ENCODE peak calls at places on chromosomes 11 and 22, in four cellular contexts. One of them, this sample, is unnamed.

GRCh38 chr11:62669420-62670161 is 1.9 kb upstream of the UQCC3 start:
- DNase-seq in K562: peak
- DNase-seq in IMR-90: no peak
- DNase-seq in GM12878: no peak
- DNase-seq in this sample: no peak

GRCh38 chr11:83092488-83093384 is 21.0 kb upstream of the RAB30 start:
- DNase-seq in K562: peak
- DNase-seq in IMR-90: peak
- DNase-seq in GM12878: no peak
- DNase-seq in this sample: peak

GRCh38 chr11:25317221-25317620 is 820.4 kb downstream of the LUZP2 start:
- DNase-seq in IMR-90: peak
- DNase-seq in K562: no peak
- DNase-seq in GM12878: no peak
- DNase-seq in this sample: no peak

GRCh38 chr11:64604458-64605247 is 13.6 kb downstream of the SLC22A12 start:
- DNase-seq in K562: peak
- DNase-seq in IMR-90: no peak
- DNase-seq in GM12878: no peak
- DNase-seq in this sample: no peak

GRCh38 chr11:47181271-47181670 is 4.6 kb upstream of the ARFGAP2 start:
- DNase-seq in GM12878: no peak
- DNase-seq in K562: no peak
- DNase-seq in IMR-90: no peak
- DNase-seq in this sample: no peak

GRCh38 chr11:14424096-14424495 is 65.1 kb upstream of the RRAS2 start:
- DNase-seq in GM12878: no peak
- DNase-seq in IMR-90: peak
- DNase-seq in K562: no peak
- DNase-seq in this sample: peak

GRCh38 chr11:27471588-27472397 is 797 bp downstream of the LGR4 start:
- DNase-seq in IMR-90: no peak
- DNase-seq in K562: peak
- DNase-seq in GM12878: no peak
- DNase-seq in this sample: peak

GRCh38 chr11:76614471-76615183 is 55.9 kb downstream of the LRRC32 start:
- DNase-seq in IMR-90: no peak
- DNase-seq in GM12878: no peak
- DNase-seq in K562: no peak
- DNase-seq in this sample: peak

GRCh38 chr11:66847461-66848232 is 4.4 kb downstream of the RCE1 start:
- DNase-seq in K562: no peak
- DNase-seq in GM12878: no peak
- DNase-seq in IMR-90: no peak
- DNase-seq in this sample: no peak

GRCh38 chr22:45423524-45423923 is 10.0 kb downstream of the RIBC2 start:
- DNase-seq in IMR-90: no peak
- DNase-seq in K562: no peak
- DNase-seq in GM12878: no peak
- DNase-seq in this sample: no peak

GRCh38 chr22:39567135-39567946 is 3.2 kb upstream of the CACNA1I start:
- DNase-seq in IMR-90: no peak
- DNase-seq in K562: no peak
- DNase-seq in GM12878: no peak
- DNase-seq in this sample: no peak

GRCh38 chr11:69425895-69426544 is 55.4 kb upstream of the LINC01488 start:
- DNase-seq in GM12878: no peak
- DNase-seq in IMR-90: no peak
- DNase-seq in K562: no peak
- DNase-seq in this sample: no peak

GRCh38 chr11:17003426-17003825 is 10.8 kb downstream of the PLEKHA7 start:
- DNase-seq in GM12878: no peak
- DNase-seq in IMR-90: no peak
- DNase-seq in K562: no peak
- DNase-seq in this sample: no peak

GRCh38 chr11:61893981-61894380 is 2.6 kb upstream of the FADS3 start:
- DNase-seq in K562: no peak
- DNase-seq in IMR-90: peak
- DNase-seq in GM12878: no peak
- DNase-seq in this sample: peak

GRCh38 chr11:22677153-22677890 is 10.9 kb downstream of the GAS2 start:
- DNase-seq in K562: no peak
- DNase-seq in IMR-90: no peak
- DNase-seq in GM12878: no peak
- DNase-seq in this sample: no peak
- H3K27ac ChIP-seq in K562: no peak
- H3K27ac ChIP-seq in IMR-90: no peak
- H3K27ac ChIP-seq in GM12878: no peak
- H3K27ac ChIP-seq in this sample: no peak

GRCh38 chr11:44988111-44988510 is 37.4 kb upstream of the TP53I11 start:
- DNase-seq in IMR-90: no peak
- DNase-seq in K562: no peak
- DNase-seq in GM12878: no peak
- DNase-seq in this sample: no peak

GRCh38 chr11:44990665-44991064 is 40.0 kb upstream of the TP53I11 start:
- DNase-seq in K562: no peak
- DNase-seq in IMR-90: no peak
- DNase-seq in GM12878: no peak
- DNase-seq in this sample: no peak

GRCh38 chr11:44989831-44990566 is 39.3 kb upstream of the TP53I11 start:
- DNase-seq in K562: no peak
- DNase-seq in GM12878: no peak
- DNase-seq in IMR-90: no peak
- DNase-seq in this sample: no peak

GRCh38 chr11:44987506-44987905 is 36.8 kb upstream of the TP53I11 start:
- DNase-seq in GM12878: no peak
- DNase-seq in K562: no peak
- DNase-seq in IMR-90: no peak
- DNase-seq in this sample: no peak

GRCh38 chr11:44988981-44989635 is 38.4 kb upstream of the TP53I11 start:
- DNase-seq in K562: no peak
- DNase-seq in GM12878: no peak
- DNase-seq in IMR-90: no peak
- DNase-seq in this sample: no peak
- TF ChIP-seq FOS in K562: no peak
- TF ChIP-seq FOS in GM12878: no peak
- TF ChIP-seq FOS in IMR-90: no peak
- TF ChIP-seq FOS in this sample: no peak

DNA sequence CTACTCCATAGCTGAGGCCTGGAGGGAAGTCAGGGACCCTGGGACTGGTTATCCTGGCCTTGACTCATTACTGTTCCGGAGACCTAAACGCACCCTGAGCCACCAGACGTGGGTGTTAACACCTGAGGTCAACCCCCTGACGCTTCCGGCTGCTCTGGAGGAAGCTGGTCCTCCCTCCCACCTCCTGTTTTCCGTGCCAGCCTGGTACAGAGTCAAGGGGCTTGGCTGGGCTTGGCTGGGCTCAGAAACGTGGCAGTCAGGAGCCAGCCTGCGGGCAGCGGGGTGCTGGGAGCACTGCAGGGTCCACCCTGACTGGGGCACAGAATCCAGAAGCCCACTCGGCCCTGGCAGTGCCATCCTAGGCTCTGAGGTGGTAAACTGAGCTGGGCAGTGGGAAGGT is 2.6 kb downstream of the TMPRSS4 start:
- DNase-seq in IMR-90: no peak
- DNase-seq in GM12878: no peak
- DNase-seq in K562: no peak
- DNase-seq in this sample: no peak
- H3K27ac ChIP-seq in IMR-90: no peak
- H3K27ac ChIP-seq in GM12878: no peak
- H3K27ac ChIP-seq in K562: no peak
- H3K27ac ChIP-seq in this sample: no peak

GRCh38 chr11:116540645-116541044 is 232.1 kb downstream of the BUD13 start:
- DNase-seq in GM12878: no peak
- DNase-seq in K562: no peak
- DNase-seq in IMR-90: no peak
- DNase-seq in this sample: no peak
- TF ChIP-seq FOS in GM12878: no peak
- TF ChIP-seq FOS in K562: no peak
- TF ChIP-seq FOS in IMR-90: no peak
- TF ChIP-seq FOS in this sample: no peak

GRCh38 chr11:20221546-20221945 is 61.3 kb upstream of the DBX1 start:
- DNase-seq in GM12878: no peak
- DNase-seq in IMR-90: no peak
- DNase-seq in K562: no peak
- DNase-seq in this sample: no peak
- H3K27ac ChIP-seq in GM12878: no peak
- H3K27ac ChIP-seq in IMR-90: no peak
- H3K27ac ChIP-seq in K562: no peak
- H3K27ac ChIP-seq in this sample: no peak

GRCh38 chr11:33040127-33040861 is 922 bp downstream of the TCP11L1 start:
- DNase-seq in K562: peak
- DNase-seq in GM12878: no peak
- DNase-seq in IMR-90: peak
- DNase-seq in this sample: no peak
- TF ChIP-seq FOS in K562: no peak
- TF ChIP-seq FOS in GM12878: no peak
- TF ChIP-seq FOS in IMR-90: no peak
- TF ChIP-seq FOS in this sample: no peak

DNA sequence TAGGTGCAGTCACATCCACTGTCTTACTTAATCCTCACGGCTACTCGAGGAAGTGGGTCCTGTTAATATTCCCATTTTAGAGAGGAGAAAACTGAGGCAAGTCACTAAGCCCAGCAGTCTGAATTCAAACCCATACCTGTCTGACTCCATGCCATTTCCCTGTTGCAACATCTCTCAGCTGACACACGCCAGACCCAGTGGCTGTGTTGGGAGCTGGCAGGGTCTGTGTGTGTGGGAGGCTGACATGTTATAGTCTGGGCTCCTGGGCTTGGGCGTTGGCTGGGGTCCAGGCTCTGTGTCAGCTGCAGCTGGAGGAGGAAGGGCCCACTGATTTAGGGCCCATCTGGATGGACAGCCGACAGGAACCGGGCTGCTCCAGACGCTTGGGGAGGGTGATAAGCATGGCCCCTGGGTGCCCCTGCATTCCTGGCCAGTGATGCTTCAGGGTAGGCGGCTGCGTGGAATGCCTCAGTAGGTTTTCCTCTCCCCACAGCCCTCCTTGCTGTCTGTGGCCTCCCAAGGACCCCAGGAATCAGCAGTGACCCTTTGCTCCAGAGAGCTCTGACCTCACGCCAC is 562.5 kb downstream of the MN1 start:
- DNase-seq in IMR-90: peak
- DNase-seq in GM12878: no peak
- DNase-seq in K562: peak
- DNase-seq in this sample: peak
- H3K27ac ChIP-seq in IMR-90: no peak
- H3K27ac ChIP-seq in GM12878: no peak
- H3K27ac ChIP-seq in K562: no peak
- H3K27ac ChIP-seq in this sample: peak

GRCh38 chr22:32183625-32184024 is 21.2 kb downstream of the RFPL2 start:
- DNase-seq in GM12878: no peak
- DNase-seq in K562: no peak
- DNase-seq in IMR-90: no peak
- DNase-seq in this sample: no peak
- TF ChIP-seq FOS in GM12878: no peak
- TF ChIP-seq FOS in K562: no peak
- TF ChIP-seq FOS in IMR-90: no peak
- TF ChIP-seq FOS in this sample: no peak